ENCODE peak calls at places on chromosomes 16 and 17, in nine cellular contexts. C is neural crest cell; O is stimulated activated CD8-positive, alpha-beta memory T cell treated with anti-CD3 and anti-CD28 coated beads, Interleukin-15, amount 100 ng/mL, for 1 hour; A is occipital lobe; R is dorsolateral prefrontal cortex; H is activated T-helper 1 cell treated with anti-CD3 and anti-CD28 coated beads, Interleukin-12 subunit alpha, Interleukin-12 subunit beta, Interleukin-2, Interleukin-4 antibody, amounts not matched to agents 30 ng/mL and 10 ng/mL and 1 ng/mL, durations not matched to agents 14 hours and 24 hours and 36 hours; U is nucleus accumbens; I is effector memory CD4-positive, alpha-beta T cell; W is activated CD4-positive, alpha-beta T cell treated with anti-CD3 and anti-CD28 coated beads, Interleukin-2, amount 50 U/mL, for 1 hour. Y is an unnamed sample.

GRCh38 chr17:2385240-2386202 is 15.3 kb downstream of the MNT start:
- DNase-seq in R (no peak), O (no peak), I (no peak), C (peak; percentile 55), H (no peak), U (no peak), A (no peak), W (no peak), Y (no peak)

GRCh38 chr17:53313746-53314145 is 509.0 kb upstream of the KIF2B start:
- DNase-seq in W (no peak), I (no peak), H (no peak), O (no peak), U (no peak), R (no peak), A (no peak), C (no peak), Y (no peak)

GRCh38 chr17:29243792-29244191 is 2.9 kb upstream of the CRYBA1 start:
- DNase-seq in W (no peak), A (no peak), C (no peak), H (no peak), I (no peak), R (no peak), U (no peak), O (no peak), Y (no peak)

GRCh38 chr16:84040823-84041391 is 1.7 kb downstream of the SLC38A8 start:
- DNase-seq in O (no peak), H (no peak), A (no peak), I (no peak), W (no peak), U (no peak), R (peak; percentile 42), C (no peak), Y (no peak)

GRCh38 chr17:74855323-74855722 is 4.4 kb downstream of the GRIN2C start:
- DNase-seq in I (no peak), O (no peak), U (no peak), H (no peak), C (no peak), A (no peak), R (no peak), W (no peak), Y (no peak)

GRCh38 chr17:67879662-67880061 is 54.4 kb downstream of the BPTF start:
- DNase-seq in W (no peak), I (no peak), R (no peak), C (no peak), O (no peak), A (no peak), H (no peak), U (no peak), Y (no peak)

GRCh38 chr17:7842950-7843535 is 9.0 kb downstream of the KDM6B start:
- DNase-seq in C (no peak), O (no peak), A (no peak), R (no peak), U (peak; percentile 61), I (peak; percentile 54), W (peak; percentile 52), H (no peak), Y (no peak)

GRCh38 chr17:17751489-17751995 is 70.3 kb downstream of the RAI1 start:
- DNase-seq in H (peak; percentile 12), R (no peak), U (no peak), I (peak; percentile 21), C (no peak), A (no peak), W (peak; percentile 49), O (no peak), Y (no peak)

GRCh38 chr16:57192146-57192545 is 6.0 kb downstream of the RSPRY1 start:
- DNase-seq in I (no peak), W (no peak), A (no peak), O (no peak), R (no peak), C (no peak), H (no peak), U (no peak), Y (no peak)

GRCh38 chr17:3857261-3858105 is 11.4 kb upstream of the NCBP3 start:
- DNase-seq in W (no peak), U (no peak), O (no peak), I (no peak), A (no peak), C (no peak), H (no peak), R (no peak), Y (no peak)

GRCh38 chr17:60127068-60128064 is 22.4 kb upstream of the CA4 start:
- DNase-seq in R (no peak), O (no peak), I (no peak), W (no peak), C (no peak), U (no peak), A (no peak), H (no peak), Y (no peak)

GRCh38 chr17:62652251-62653001 is 25.0 kb downstream of the MRC2 start:
- DNase-seq in R (no peak), O (no peak), A (no peak), U (no peak), H (peak; percentile 24), W (no peak), C (no peak), I (no peak), Y (no peak)

GRCh38 chr17:37488607-37489196 is 989 bp upstream of the DUSP14 start:
- DNase-seq in A (peak; percentile 61), H (peak; percentile 30), W (peak; percentile 49), R (peak; percentile 66), C (peak; percentile 6), I (peak; percentile 34), O (peak; percentile 22), U (peak; percentile 55), Y (peak; percentile 28)

GRCh38 chr16:14244344-14245010 is 173.4 kb downstream of the MRTFB start:
- DNase-seq in A (no peak), C (no peak), O (no peak), I (no peak), H (no peak), R (no peak), U (no peak), W (no peak), Y (no peak)

GRCh38 chr17:17826942-17827785 is 9.6 kb downstream of the SREBF1 start:
- DNase-seq in R (no peak), U (no peak), O (no peak), A (no peak), W (no peak), C (no peak), H (no peak), I (no peak), Y (no peak)

GRCh38 chr17:10616502-10617119 is 40.5 kb downstream of the MYH3 start:
- DNase-seq in W (peak; percentile 69), R (peak; percentile 82), O (peak; percentile 53), I (peak; percentile 25), C (peak; percentile 94), H (peak; percentile 48), U (peak; percentile 20), A (peak; percentile 25), Y (peak; percentile 85)

GRCh38 chr16:24844101-24845030 is 1.4 kb upstream of the SLC5A11 start:
- DNase-seq in O (no peak), W (no peak), R (no peak), H (no peak), U (no peak), A (no peak), I (no peak), C (no peak), Y (no peak)

GRCh38 chr17:77884019-77884418 is 74.5 kb upstream of the TNRC6C start:
- DNase-seq in U (peak; percentile 93), O (no peak), A (peak; percentile 86), C (peak; percentile 53), R (peak; percentile 96), H (no peak), I (no peak), W (peak; percentile 28), Y (no peak)

GRCh38 chr17:7835818-7836595 is 2.0 kb downstream of the KDM6B start:
- DNase-seq in I (peak; percentile 54), H (no peak), A (peak; percentile 40), R (peak; percentile 59), W (peak; percentile 49), O (no peak), C (peak; percentile 50), U (peak; percentile 68), Y (no peak)

GRCh38 chr17:76077582-76078110 is 1.3 kb upstream of the ZACN start:
- DNase-seq in I (no peak), C (peak; percentile 11), H (no peak), W (no peak), O (no peak), A (no peak), R (no peak), U (no peak), Y (no peak)

GRCh38 chr17:16818340-16818739 is 128.3 kb downstream of the CCDC144A start:
- DNase-seq in O (no peak), R (no peak), W (no peak), H (no peak), C (no peak), U (no peak), I (no peak), A (no peak), Y (no peak)

GRCh38 chr17:6623941-6624340 is 16.6 kb downstream of the KIAA0753 start:
- DNase-seq in I (no peak), A (no peak), W (no peak), H (no peak), C (no peak), U (no peak), R (no peak), O (no peak), Y (no peak)

GRCh38 chr16:69334696-69335095 is 4.3 kb upstream of the PDF start:
- DNase-seq in R (no peak), H (no peak), C (no peak), A (no peak), W (no peak), O (no peak), U (no peak), I (no peak), Y (no peak)

GRCh38 chr16:74922150-74923138 is 62.5 kb downstream of the WDR59 start:
- DNase-seq in U (no peak), W (no peak), H (no peak), R (no peak), I (no peak), A (no peak), C (no peak), O (no peak), Y (no peak)

GRCh38 chr16:49838639-49839461 is 17.1 kb downstream of the ZNF423 start:
- DNase-seq in R (no peak), W (no peak), O (no peak), I (no peak), U (no peak), A (no peak), H (no peak), C (no peak), Y (no peak)

GRCh38 chr17:19002191-19002590 is 2.4 kb downstream of the FAM83G start:
- DNase-seq in R (no peak), I (no peak), W (no peak), U (no peak), H (no peak), O (no peak), C (no peak), A (no peak), Y (no peak)

GRCh38 chr17:83153681-83154310 is 74.4 kb downstream of the METRNL start:
- DNase-seq in C (no peak), W (no peak), I (no peak), R (no peak), H (no peak), A (no peak), O (no peak), U (no peak), Y (no peak)

GRCh38 chr16:15440852-15441251 is 6.5 kb downstream of the BMERB1 start:
- DNase-seq in H (no peak), O (no peak), R (no peak), U (no peak), W (no peak), A (no peak), C (no peak), I (no peak), Y (no peak)

GRCh38 chr16:2816751-2817495 is at the start of gene PRSS21:
- DNase-seq in H (peak; percentile 9), C (no peak), U (no peak), I (no peak), W (peak; percentile 9), A (no peak), R (no peak), O (no peak), Y (no peak)

GRCh38 chr17:72687941-72688340 is 404.5 kb downstream of the SLC39A11 start:
- DNase-seq in U (no peak), C (no peak), R (no peak), I (no peak), A (no peak), H (no peak), W (no peak), O (no peak), Y (no peak)

GRCh38 chr17:80030730-80031410 is 4.8 kb downstream of the TBC1D16 start:
- DNase-seq in W (no peak), A (no peak), H (no peak), I (no peak), C (no peak), O (no peak), U (no peak), R (no peak), Y (no peak)